ENCODE peak calls at places on chromosomes 4 and X, in eight cellular contexts. T, V, C, S, A, J, D and P are unnamed samples.

GRCh38 chr4:59818656-59819055 is 1381.5 kb upstream of the ADGRL3 start:
- DNase-seq in T (no peak), V (no peak), C (no peak), S (no peak), A (peak; percentile 32), J (peak; percentile 22), D (no peak), P (no peak)

GRCh38 chr4:92121099-92121498 is 182.7 kb upstream of the GRID2 start:
- DNase-seq in T (no peak), V (peak; percentile 9), C (no peak), S (no peak), A (no peak), J (peak; percentile 74), D (no peak), P (no peak)

GRCh38 chr4:6271701-6272465 is 2.2 kb downstream of the WFS1 start:
- DNase-seq in T (no peak), V (no peak), C (no peak), S (no peak), A (no peak), J (no peak), D (no peak), P (no peak)

GRCh38 chr4:113901994-113902787 is 77.3 kb downstream of the ARSJ start:
- DNase-seq in T (no peak), V (peak; percentile 63), C (no peak), S (peak; percentile 39), A (peak; percentile 73), J (no peak), D (no peak), P (peak; percentile 40)

GRCh38 chrX:110310896-110311295 is 7.0 kb downstream of the AMMECR1 start:
- DNase-seq in T (no peak), V (peak; percentile 6), C (no peak), S (no peak), A (no peak), J (no peak), D (no peak), P (peak; percentile 21)

GRCh38 chr4:85970535-85970934 is 389.3 kb downstream of the MAPK10 start:
- DNase-seq in T (no peak), V (no peak), C (no peak), S (no peak), A (no peak), J (no peak), D (no peak), P (peak; percentile 17)

GRCh38 chr4:22343606-22344005 is 172.3 kb downstream of the ADGRA3 start:
- DNase-seq in T (no peak), V (no peak), C (no peak), S (no peak), A (no peak), J (no peak), D (no peak), P (peak; percentile 65)

GRCh38 chr4:26197018-26197779 is 123.6 kb upstream of the RBPJ start:
- DNase-seq in T (no peak), V (no peak), C (no peak), S (peak; percentile 19), A (no peak), J (peak; percentile 91), D (peak; percentile 93), P (peak; percentile 98)

GRCh38 chr4:23890369-23891063 is 669 bp upstream of the PPARGC1A start:
- DNase-seq in T (no peak), V (no peak), C (no peak), S (no peak), A (no peak), J (no peak), D (no peak), P (no peak)

GRCh38 chr4:555566-556275 is 20.4 kb downstream of the TMEM271 start:
- DNase-seq in T (no peak), V (no peak), C (no peak), S (no peak), A (no peak), J (no peak), D (no peak), P (no peak)

GRCh38 chr4:149746281-149746680 is 69.4 kb downstream of the IQCM start:
- DNase-seq in T (no peak), V (no peak), C (no peak), S (no peak), A (no peak), J (no peak), D (no peak), P (no peak)

GRCh38 chr4:54473077-54473545 is 184.6 kb upstream of the KIT start:
- DNase-seq in T (no peak), V (peak; percentile 67), C (no peak), S (no peak), A (peak; percentile 61), J (peak; percentile 82), D (no peak), P (peak; percentile 42)

GRCh38 chr4:40897557-40898203 is 147.9 kb downstream of the NSUN7 start:
- DNase-seq in T (peak; percentile 11), V (peak; percentile 80), C (no peak), S (peak; percentile 37), A (peak; percentile 84), J (peak; percentile 39), D (peak; percentile 75), P (peak; percentile 56)

GRCh38 chrX:80430826-80431501 is 10.7 kb downstream of the TENT5D start:
- DNase-seq in T (no peak), V (no peak), C (no peak), S (no peak), A (no peak), J (no peak), D (no peak), P (no peak)

GRCh38 chr4:72577211-72577610 is 8.2 kb upstream of the ADAMTS3 start:
- DNase-seq in T (no peak), V (no peak), C (no peak), S (no peak), A (no peak), J (no peak), D (no peak), P (no peak)

GRCh38 chr4:55931833-55932232 is 16.9 kb upstream of the CEP135 start:
- DNase-seq in T (no peak), V (no peak), C (no peak), S (no peak), A (no peak), J (no peak), D (no peak), P (no peak)

GRCh38 chr4:15765910-15766703 is 12.0 kb upstream of the CD38 start:
- DNase-seq in T (no peak), V (no peak), C (no peak), S (no peak), A (no peak), J (no peak), D (no peak), P (no peak)

GRCh38 chr4:102780476-102781144 is 19.8 kb upstream of the MANBA start:
- DNase-seq in T (no peak), V (peak; percentile 83), C (no peak), S (no peak), A (no peak), J (no peak), D (peak; percentile 86), P (peak; percentile 99)

GRCh38 chr4:85491527-85491926 is 16.6 kb downstream of the ARHGAP24 start:
- DNase-seq in T (no peak), V (no peak), C (peak; percentile 82), S (no peak), A (peak; percentile 66), J (no peak), D (no peak), P (no peak)

GRCh38 chrX:23952984-23953907 is 45.4 kb downstream of the CXorf58 start:
- DNase-seq in T (no peak), V (no peak), C (no peak), S (no peak), A (peak; percentile 19), J (peak; percentile 10), D (no peak), P (no peak)

GRCh38 chr4:57876934-57877554 is 766.9 kb upstream of the IGFBP7 start:
- DNase-seq in T (no peak), V (no peak), C (no peak), S (no peak), A (no peak), J (no peak), D (no peak), P (no peak)

GRCh38 chrX:47233333-47234113 is 714 bp downstream of the USP11 start:
- DNase-seq in T (peak; percentile 90), V (peak; percentile 100), C (peak; percentile 83), S (peak; percentile 81), A (peak; percentile 93), J (peak; percentile 94), D (peak; percentile 84), P (peak; percentile 90)

GRCh38 chrX:132219343-132219768 is at the start of gene RAP2C:
- DNase-seq in T (peak; percentile 20), V (peak; percentile 83), C (no peak), S (peak; percentile 17), A (peak; percentile 16), J (peak; percentile 61), D (peak; percentile 52), P (peak; percentile 62)

GRCh38 chrX:115598556-115598955 is 37.6 kb downstream of the PLS3 start:
- DNase-seq in T (no peak), V (no peak), C (no peak), S (no peak), A (no peak), J (no peak), D (no peak), P (no peak)

GRCh38 chr4:20086768-20087167 is 164.9 kb upstream of the SLIT2 start:
- DNase-seq in T (no peak), V (no peak), C (no peak), S (no peak), A (no peak), J (no peak), D (no peak), P (no peak)

GRCh38 chr4:132669786-132670185 is 479.3 kb upstream of the PCDH10 start:
- DNase-seq in T (no peak), V (no peak), C (no peak), S (no peak), A (no peak), J (no peak), D (no peak), P (peak; percentile 7)

GRCh38 chr4:152864361-152864760 is 71.8 kb upstream of the FHDC1 start:
- DNase-seq in T (no peak), V (no peak), C (no peak), S (no peak), A (no peak), J (no peak), D (no peak), P (peak; percentile 56)

GRCh38 chr4:184409911-184410692 is 64.2 kb downstream of the IRF2 start:
- DNase-seq in T (no peak), V (no peak), C (no peak), S (no peak), A (no peak), J (no peak), D (no peak), P (no peak)

GRCh38 chr4:180937083-180937482 is 1306.1 kb upstream of the TENM3 start:
- DNase-seq in T (no peak), V (no peak), C (no peak), S (no peak), A (no peak), J (no peak), D (no peak), P (no peak)

GRCh38 chr4:93645120-93645519 is 183.4 kb upstream of the ATOH1 start:
- DNase-seq in T (no peak), V (no peak), C (no peak), S (no peak), A (no peak), J (no peak), D (no peak), P (no peak)

GRCh38 chr4:48590884-48591283 is 100.8 kb downstream of the ZAR1 start:
- DNase-seq in T (no peak), V (no peak), C (no peak), S (no peak), A (no peak), J (no peak), D (no peak), P (no peak)

GRCh38 chrX:23904096-23904495 is 3.6 kb downstream of the APOO start:
- DNase-seq in T (no peak), V (no peak), C (no peak), S (no peak), A (no peak), J (no peak), D (no peak), P (peak; percentile 49)